ENCODE peak calls at places on chromosome 18, in four cellular contexts. One of them, this sample, is unnamed.

GRCh38 chr18:62287753-62288668 is 37.1 kb upstream of the TNFRSF11A start:
- ATAC-seq in heart right ventricle: no peak
- ATAC-seq in heart left ventricle: no peak
- ATAC-seq in left lung: no peak
- ATAC-seq in this sample: no peak

GRCh38 chr18:42583197-42583776 is 532.2 kb downstream of the RIT2 start:
- ATAC-seq in heart right ventricle: peak
- ATAC-seq in heart left ventricle: no peak
- ATAC-seq in left lung: peak
- ATAC-seq in this sample: no peak

GRCh38 chr18:463442-464310 is 36.8 kb downstream of the COLEC12 start:
- ATAC-seq in heart right ventricle: peak
- ATAC-seq in heart left ventricle: peak
- ATAC-seq in left lung: peak
- ATAC-seq in this sample: no peak

GRCh38 chr18:28159055-28159454 is 17.9 kb downstream of the CDH2 start:
- ATAC-seq in heart right ventricle: peak
- ATAC-seq in heart left ventricle: peak
- ATAC-seq in left lung: no peak
- ATAC-seq in this sample: no peak

GRCh38 chr18:76476665-76477561 is 18.1 kb downstream of the ZNF516 start:
- ATAC-seq in heart right ventricle: peak
- ATAC-seq in heart left ventricle: no peak
- ATAC-seq in left lung: peak
- ATAC-seq in this sample: no peak

GRCh38 chr18:12021077-12021476 is 39.8 kb downstream of the IMPA2 start:
- ATAC-seq in heart right ventricle: no peak
- ATAC-seq in heart left ventricle: no peak
- ATAC-seq in left lung: no peak
- ATAC-seq in this sample: no peak

GRCh38 chr18:37955201-37955600 is 389.6 kb upstream of the CELF4 start:
- ATAC-seq in heart right ventricle: no peak
- ATAC-seq in heart left ventricle: no peak
- ATAC-seq in left lung: no peak
- ATAC-seq in this sample: no peak

GRCh38 chr18:25795178-25795577 is 295.2 kb downstream of the SS18 start:
- ATAC-seq in heart right ventricle: no peak
- ATAC-seq in heart left ventricle: no peak
- ATAC-seq in left lung: no peak
- ATAC-seq in this sample: no peak

GRCh38 chr18:36580874-36581750 is 247.7 kb downstream of the TPGS2 start:
- ATAC-seq in heart right ventricle: peak
- ATAC-seq in heart left ventricle: peak
- ATAC-seq in left lung: no peak
- ATAC-seq in this sample: no peak